ENCODE peak calls at places on chromosomes 1 and 21, in five cellular contexts. F is K562, B is SK-N-SH, K is GM12878, L is HepG2. S is an unnamed sample.

GRCh38 chr21:45419162-45419561 is 14.2 kb downstream of the COL18A1 start:
- DNase-seq in F (no peak), B (no peak), K (no peak), L (no peak), S (no peak)

GRCh38 chr1:157107702-157108101 is 8.1 kb upstream of the ETV3L start:
- DNase-seq in F (no peak), B (no peak), K (no peak), L (no peak), S (no peak)

GRCh38 chr1:28973850-28974841 is 59.8 kb downstream of the EPB41 start:
- DNase-seq in F (no peak), B (peak), K (no peak), L (no peak), S (peak)

GRCh38 chr1:168735987-168736386 is 7.0 kb upstream of the DPT start:
- DNase-seq in F (no peak), B (no peak), K (no peak), L (no peak), S (no peak)

GRCh38 chr1:157352817-157353408 is 199.4 kb downstream of the FCRL5 start:
- DNase-seq in F (no peak), B (no peak), K (no peak), L (no peak), S (no peak)

GRCh38 chr1:79079770-79080169 is 73.2 kb upstream of the ADGRL4 start:
- DNase-seq in F (no peak), B (no peak), K (no peak), L (no peak), S (peak)

GRCh38 chr1:21638531-21639341 is 30.4 kb downstream of the RAP1GAP start:
- DNase-seq in F (peak), B (no peak), K (no peak), L (peak), S (peak)

GRCh38 chr1:83692524-83693336 is 306.2 kb downstream of the TTLL7 start:
- DNase-seq in F (no peak), B (peak), K (peak), L (peak), S (peak)

GRCh38 chr1:226054519-226055327 is 7.8 kb upstream of the H3-3A start:
- DNase-seq in F (no peak), B (no peak), K (no peak), L (no peak), S (peak)

GRCh38 chr1:234973426-234974250 is 155.0 kb downstream of the TOMM20 start:
- DNase-seq in F (no peak), B (no peak), K (no peak), L (no peak), S (no peak)

GRCh38 chr1:156104861-156105546 is 9.5 kb upstream of the LMNA start:
- DNase-seq in F (peak), B (no peak), K (no peak), L (peak), S (peak)

GRCh38 chr1:231045318-231045717 is 5.3 kb upstream of the FAM89A start:
- DNase-seq in F (no peak), B (no peak), K (no peak), L (no peak), S (no peak)

GRCh38 chr1:172600615-172601014 is 58.3 kb upstream of the FASLG start:
- DNase-seq in F (no peak), B (no peak), K (no peak), L (no peak), S (no peak)

GRCh38 chr1:230430499-230430898 is 4.4 kb upstream of the PGBD5 start:
- DNase-seq in F (no peak), B (no peak), K (no peak), L (no peak), S (no peak)

GRCh38 chr21:43279578-43279894 is 110.7 kb downstream of the CRYAA start:
- DNase-seq in F (no peak), B (no peak), K (no peak), L (no peak), S (no peak)

GRCh38 chr1:93177991-93178390 is 2.2 kb downstream of the TMED5 start:
- DNase-seq in F (peak), B (no peak), K (no peak), L (no peak), S (peak)

GRCh38 chr1:38062361-38063288 is 16.0 kb upstream of the POU3F1 start:
- DNase-seq in F (no peak), B (peak), K (no peak), L (no peak), S (no peak)

GRCh38 chr1:216686860-216687545 is 36.2 kb downstream of the ESRRG start:
- DNase-seq in F (no peak), B (no peak), K (no peak), L (no peak), S (peak)

GRCh38 chr1:234409328-234409727 is 36.1 kb downstream of the COA6 start:
- DNase-seq in F (no peak), B (peak), K (no peak), L (no peak), S (peak)

GRCh38 chr1:21490774-21491482 is 18.3 kb upstream of the ALPL start:
- DNase-seq in F (peak), B (peak), K (no peak), L (peak), S (peak)

GRCh38 chr1:211635602-211636205 is 39.7 kb downstream of the NEK2 start:
- DNase-seq in F (no peak), B (no peak), K (no peak), L (no peak), S (peak)

GRCh38 chr1:199710974-199711373 is 316.5 kb upstream of the NR5A2 start:
- DNase-seq in F (no peak), B (no peak), K (no peak), L (no peak), S (no peak)

GRCh38 chr1:201553496-201554166 is 14.7 kb downstream of the NAV1 start:
- DNase-seq in F (no peak), B (no peak), K (no peak), L (no peak), S (peak)
- H3K4me2 ChIP-seq in F (no peak), B (peak), K (no peak), L (no peak), S (peak)

DNA sequence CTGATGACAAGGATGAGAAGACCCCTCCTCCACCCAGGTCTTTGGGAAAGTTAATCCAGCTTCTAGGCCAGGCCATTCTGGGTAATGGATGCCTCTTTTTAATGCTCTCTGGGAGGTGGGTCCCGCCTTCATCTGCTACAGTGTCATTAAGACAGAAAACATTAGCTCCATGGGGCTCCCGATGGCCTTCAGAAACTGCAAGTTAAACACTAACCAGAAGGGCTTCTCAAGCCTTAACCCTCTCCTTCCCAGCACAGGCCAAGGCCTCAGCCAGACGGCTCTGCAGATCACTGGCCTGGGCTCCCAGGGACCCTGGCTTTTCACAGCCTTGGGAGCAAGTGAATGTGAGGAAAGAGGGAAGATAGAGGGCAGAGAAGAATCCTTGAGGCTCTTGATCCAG is 364.9 kb downstream of the MATN1 start:
- DNase-seq in F (no peak), B (no peak), K (no peak), L (no peak), S (no peak)
- TF ChIP-seq MXI1 in F (no peak), B (no peak), K (no peak), L (no peak), S (no peak)

GRCh38 chr1:151311589-151312331 is 15.5 kb downstream of the PI4KB start:
- DNase-seq in F (peak), B (peak), K (no peak), L (peak), S (peak)

GRCh38 chr1:151312439-151313225 is 14.6 kb downstream of the PI4KB start:
- DNase-seq in F (no peak), B (no peak), K (no peak), L (no peak), S (peak)

GRCh38 chr1:151315565-151316235 is 11.5 kb downstream of the PI4KB start:
- DNase-seq in F (no peak), B (no peak), K (no peak), L (no peak), S (no peak)

GRCh38 chr1:151313501-151313900 is 13.7 kb downstream of the PI4KB start:
- DNase-seq in F (no peak), B (no peak), K (no peak), L (no peak), S (no peak)

GRCh38 chr1:151314137-151314875 is 12.9 kb downstream of the PI4KB start:
- DNase-seq in F (no peak), B (no peak), K (no peak), L (peak), S (peak)
- H3K4me2 ChIP-seq in F (no peak), B (peak), K (no peak), L (no peak), S (peak)

DNA sequence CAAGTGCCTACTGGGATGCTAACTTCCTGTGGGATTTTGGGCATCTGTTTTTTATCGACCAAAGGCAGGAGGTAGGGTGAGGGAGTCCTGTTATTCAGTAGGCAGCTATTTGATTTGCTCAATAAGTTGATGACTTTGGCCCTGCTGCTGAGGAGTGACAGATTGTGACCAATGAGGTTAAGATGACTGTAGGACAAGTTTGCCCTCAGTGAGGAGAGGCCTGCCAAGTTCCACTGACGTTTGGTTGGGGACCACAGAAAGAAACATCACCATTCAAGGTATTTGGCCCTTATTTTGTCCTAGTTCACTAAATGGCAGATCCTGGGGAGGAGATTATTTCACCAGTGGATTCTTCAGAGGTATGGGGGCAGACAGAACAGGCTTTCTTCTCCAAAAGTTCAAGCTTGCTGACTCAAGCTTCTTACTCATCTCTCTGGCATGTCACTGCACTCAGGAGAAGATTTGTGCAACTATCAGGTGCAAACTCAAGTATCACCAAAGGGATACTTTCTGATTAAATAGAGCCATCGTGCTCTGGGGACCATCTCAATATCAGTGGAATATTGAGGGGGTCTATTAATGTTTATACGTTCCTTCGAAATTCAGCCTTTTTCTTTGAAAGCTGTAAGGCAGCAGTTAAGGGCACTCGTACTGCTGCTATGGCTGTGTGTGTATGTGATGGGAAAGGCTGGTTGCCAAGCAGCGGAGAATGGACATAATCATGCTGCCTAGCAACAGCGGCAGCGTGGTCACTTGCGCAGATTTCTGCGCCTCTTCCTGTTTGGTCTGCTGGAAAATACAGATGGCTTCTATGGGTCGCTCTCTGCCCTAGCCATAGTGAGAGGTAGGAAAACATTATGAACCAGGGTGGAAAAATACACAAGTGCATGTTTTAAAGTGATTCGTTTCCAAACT is 78.7 kb downstream of the PBX1 start:
- DNase-seq in F (no peak), B (peak), K (no peak), L (no peak), S (peak)
- TF ChIP-seq MXI1 in F (no peak), B (peak), K (no peak), L (no peak), S (no peak)

GRCh38 chr1:202216691-202217090 is 23.1 kb downstream of the LGR6 start:
- DNase-seq in F (no peak), B (no peak), K (no peak), L (no peak), S (no peak)

GRCh38 chr1:202215472-202216130 is 22.0 kb downstream of the LGR6 start:
- DNase-seq in F (no peak), B (no peak), K (no peak), L (no peak), S (no peak)

GRCh38 chr1:202213361-202214088 is 19.9 kb downstream of the LGR6 start:
- DNase-seq in F (peak), B (peak), K (no peak), L (no peak), S (no peak)

GRCh38 chr1:202212787-202213186 is 19.2 kb downstream of the LGR6 start:
- DNase-seq in F (no peak), B (no peak), K (no peak), L (no peak), S (no peak)

GRCh38 chr1:202214089-202214843 is 20.7 kb downstream of the LGR6 start:
- DNase-seq in F (no peak), B (peak), K (no peak), L (no peak), S (no peak)
- H3K4me2 ChIP-seq in F (no peak), B (peak), K (no peak), L (no peak), S (no peak)

DNA sequence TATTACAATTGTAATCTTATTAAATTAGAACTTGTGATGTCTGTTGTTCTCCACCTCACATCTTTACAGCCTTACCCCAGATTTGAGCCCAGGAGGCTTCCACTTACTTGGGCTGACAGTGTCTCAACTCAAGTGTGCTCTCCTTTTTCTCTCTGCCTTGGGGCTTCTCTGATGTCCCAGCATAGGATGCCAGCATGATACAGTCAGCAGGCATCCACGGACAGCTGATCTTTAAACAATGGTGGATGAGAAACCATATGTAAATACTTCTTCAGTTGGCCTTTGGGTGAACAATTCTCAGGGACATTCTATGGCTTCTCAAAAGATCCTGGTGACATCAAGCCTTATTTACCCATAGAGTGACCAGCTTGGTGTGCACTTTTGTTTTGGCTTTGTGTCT is 107.6 kb upstream of the GORAB start:
- DNase-seq in F (no peak), B (no peak), K (no peak), L (no peak), S (peak)
- TF ChIP-seq MXI1 in F (no peak), B (no peak), K (no peak), L (no peak), S (no peak)

S was measured in IMR-90.